ENCODE peak calls at places on chromosomes 2 and 18, in eight cellular contexts. T is gastrocnemius medialis, P is kidney epithelial cell, V is endothelial cell, Y is AG04450, W is hepatocyte, M is left ventricle myocardium inferior, I is foreskin fibroblast. D is an unnamed sample.

GRCh38 chr2:238973038-238973772 is 125.3 kb downstream of the TWIST2 start:
- DNase-seq in T (no peak), P (no peak), V (no peak), Y (no peak), W (no peak), M (no peak), I (peak), D (no peak)

GRCh38 chr18:28171837-28172236 is 5.1 kb downstream of the CDH2 start:
- DNase-seq in T (no peak), P (no peak), V (no peak), Y (no peak), W (no peak), M (no peak), I (no peak), D (no peak)

GRCh38 chr18:13141209-13141608 is 77.4 kb upstream of the LDLRAD4 start:
- DNase-seq in T (no peak), P (no peak), V (no peak), Y (no peak), W (no peak), M (no peak), I (peak), D (no peak)

GRCh38 chr2:64327510-64328414 is 126.2 kb upstream of the LGALSL start:
- DNase-seq in T (no peak), P (no peak), V (no peak), Y (no peak), W (peak), M (peak), I (peak), D (peak)

GRCh38 chr2:28958689-28959088 is 22.4 kb upstream of the TOGARAM2 start:
- DNase-seq in T (peak), P (no peak), V (peak), Y (peak), W (peak), M (peak), I (peak), D (peak)

GRCh38 chr18:62556397-62556796 is 33.6 kb downstream of the ZCCHC2 start:
- DNase-seq in T (peak), P (no peak), V (no peak), Y (no peak), W (no peak), M (no peak), I (no peak), D (no peak)

GRCh38 chr18:11972371-11973174 is 8.7 kb upstream of the IMPA2 start:
- DNase-seq in T (no peak), P (no peak), V (no peak), Y (no peak), W (no peak), M (no peak), I (no peak), D (no peak)

GRCh38 chr18:79544386-79544963 is 135.1 kb upstream of the CTDP1 start:
- DNase-seq in T (no peak), P (no peak), V (no peak), Y (no peak), W (no peak), M (no peak), I (no peak), D (no peak)

GRCh38 chr2:74095629-74096028 is 52.1 kb downstream of the BOLA3 start:
- DNase-seq in T (no peak), P (no peak), V (no peak), Y (no peak), W (peak), M (no peak), I (no peak), D (no peak)

GRCh38 chr2:182616471-182617393 is 99.3 kb upstream of the DNAJC10 start:
- DNase-seq in T (no peak), P (peak), V (no peak), Y (no peak), W (no peak), M (no peak), I (peak), D (no peak)

GRCh38 chr2:240365971-240366471 is 69.4 kb upstream of the GPC1 start:
- DNase-seq in T (no peak), P (no peak), V (no peak), Y (no peak), W (no peak), M (peak), I (no peak), D (no peak)

DNA sequence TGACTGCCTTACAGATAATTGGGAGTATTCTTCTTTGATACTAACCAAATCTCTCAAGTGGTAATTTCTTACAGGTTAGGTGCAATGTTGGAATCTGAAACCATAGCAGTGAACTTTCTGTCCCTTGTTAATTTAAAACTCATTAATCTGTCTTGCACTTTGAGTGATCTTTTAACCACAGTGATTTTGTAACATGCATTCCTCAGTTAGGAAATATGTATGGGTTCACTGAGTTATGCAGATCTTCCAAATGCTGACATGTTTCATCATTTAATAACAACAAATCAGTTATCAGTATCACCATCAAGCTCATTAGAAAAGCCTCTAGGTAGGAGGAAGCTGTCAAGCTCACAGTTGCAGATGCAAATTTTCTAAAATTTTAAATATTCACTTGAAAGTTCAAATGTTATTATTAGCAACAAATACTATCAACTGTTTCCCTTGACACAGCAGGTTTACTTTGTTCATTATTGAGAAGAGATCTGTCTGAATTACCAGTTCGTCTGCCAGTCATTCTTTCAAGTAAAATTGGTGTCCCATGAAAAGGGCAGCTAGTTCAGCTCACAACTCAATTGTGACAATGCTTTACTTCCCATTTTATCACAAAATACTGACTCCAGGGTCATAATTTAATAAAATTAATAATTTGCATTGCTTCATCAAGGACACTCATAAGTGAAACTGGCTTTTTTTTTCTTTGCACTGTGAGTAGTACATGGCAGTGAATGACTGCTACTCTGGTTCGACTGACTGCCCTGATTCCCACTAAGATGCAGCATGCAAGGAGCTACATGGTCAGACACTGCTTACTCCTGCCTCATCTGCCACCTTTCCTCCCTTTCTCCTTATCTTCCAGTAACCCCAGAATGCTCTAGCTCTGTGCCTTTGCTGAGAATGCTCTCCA is 31.6 kb downstream of the SUCLG1 start:
- DNase-seq in T (no peak), P (no peak), V (no peak), Y (no peak), W (no peak), M (no peak), I (peak), D (no peak)
- TF ChIP-seq CTCF in T (no peak), P (no peak), V (no peak), Y (no peak), W (no peak), M (no peak), I (no peak), D (no peak)

GRCh38 chr2:105748564-105748963 is 3.9 kb downstream of the NCK2 start:
- DNase-seq in T (no peak), P (no peak), V (no peak), Y (no peak), W (no peak), M (no peak), I (no peak), D (peak)
- TF ChIP-seq CTCF in T (no peak), P (no peak), V (no peak), Y (no peak), W (no peak), M (no peak), I (no peak), D (no peak)

GRCh38 chr2:192030289-192030688 is 164.4 kb downstream of the TMEFF2 start:
- DNase-seq in T (no peak), P (no peak), V (no peak), Y (no peak), W (no peak), M (no peak), I (peak), D (no peak)
- TF ChIP-seq CTCF in T (no peak), P (no peak), V (no peak), Y (no peak), W (no peak), M (no peak), I (no peak), D (no peak)

GRCh38 chr2:55063713-55064323 is 13.6 kb upstream of the RTN4 start:
- DNase-seq in T (no peak), P (no peak), V (no peak), Y (no peak), W (no peak), M (no peak), I (no peak), D (no peak)
- TF ChIP-seq CTCF in T (no peak), P (no peak), V (no peak), Y (no peak), W (no peak), M (peak), I (no peak), D (no peak)